ENCODE peak calls at places on chromosomes 16 and 17, in seven cellular contexts. One of them, this sample, is unnamed.

GRCh38 chr16:51624083-51624775 is 473.2 kb upstream of the SALL1 start:
- DNase-seq in GM12865: no peak
- DNase-seq in pancreas: no peak
- DNase-seq in CD4-positive, CD25-positive, alpha-beta regulatory T cell: no peak
- DNase-seq in suprapubic skin: no peak
- DNase-seq in heart right ventricle: no peak
- DNase-seq in body of pancreas: no peak
- DNase-seq in this sample: no peak

GRCh38 chr16:67571464-67571863 is 9.1 kb downstream of the CTCF start:
- DNase-seq in GM12865: no peak
- DNase-seq in pancreas: no peak
- DNase-seq in CD4-positive, CD25-positive, alpha-beta regulatory T cell: no peak
- DNase-seq in suprapubic skin: no peak
- DNase-seq in heart right ventricle: no peak
- DNase-seq in body of pancreas: no peak
- DNase-seq in this sample: no peak

GRCh38 chr17:82457071-82457789 is 1.3 kb upstream of the NARF start:
- DNase-seq in GM12865: no peak
- DNase-seq in pancreas: peak
- DNase-seq in CD4-positive, CD25-positive, alpha-beta regulatory T cell: no peak
- DNase-seq in suprapubic skin: no peak
- DNase-seq in heart right ventricle: no peak
- DNase-seq in body of pancreas: peak
- DNase-seq in this sample: peak

GRCh38 chr16:77277571-77277970 is 78.4 kb downstream of the SYCE1L start:
- DNase-seq in GM12865: no peak
- DNase-seq in pancreas: no peak
- DNase-seq in CD4-positive, CD25-positive, alpha-beta regulatory T cell: no peak
- DNase-seq in suprapubic skin: no peak
- DNase-seq in heart right ventricle: no peak
- DNase-seq in body of pancreas: no peak
- DNase-seq in this sample: no peak

GRCh38 chr16:56950881-56951771 is 10.6 kb upstream of the CETP start:
- DNase-seq in GM12865: peak
- DNase-seq in pancreas: peak
- DNase-seq in CD4-positive, CD25-positive, alpha-beta regulatory T cell: peak
- DNase-seq in suprapubic skin: no peak
- DNase-seq in heart right ventricle: peak
- DNase-seq in body of pancreas: peak
- DNase-seq in this sample: peak

GRCh38 chr17:62045517-62045916 is 19.6 kb downstream of the MED13 start:
- DNase-seq in GM12865: no peak
- DNase-seq in pancreas: no peak
- DNase-seq in CD4-positive, CD25-positive, alpha-beta regulatory T cell: no peak
- DNase-seq in suprapubic skin: no peak
- DNase-seq in heart right ventricle: no peak
- DNase-seq in body of pancreas: no peak
- DNase-seq in this sample: no peak

GRCh38 chr17:61809816-61810392 is 53.4 kb downstream of the BRIP1 start:
- DNase-seq in GM12865: no peak
- DNase-seq in pancreas: no peak
- DNase-seq in CD4-positive, CD25-positive, alpha-beta regulatory T cell: no peak
- DNase-seq in suprapubic skin: no peak
- DNase-seq in heart right ventricle: no peak
- DNase-seq in body of pancreas: no peak
- DNase-seq in this sample: no peak

GRCh38 chr17:48037036-48037881 is at the start of gene COPZ2:
- DNase-seq in GM12865: peak
- DNase-seq in pancreas: peak
- DNase-seq in CD4-positive, CD25-positive, alpha-beta regulatory T cell: peak
- DNase-seq in suprapubic skin: peak
- DNase-seq in heart right ventricle: peak
- DNase-seq in body of pancreas: peak
- DNase-seq in this sample: peak

GRCh38 chr17:53619025-53619424 is 203.7 kb upstream of the KIF2B start:
- DNase-seq in GM12865: no peak
- DNase-seq in pancreas: no peak
- DNase-seq in CD4-positive, CD25-positive, alpha-beta regulatory T cell: no peak
- DNase-seq in suprapubic skin: no peak
- DNase-seq in heart right ventricle: no peak
- DNase-seq in body of pancreas: no peak
- DNase-seq in this sample: no peak

GRCh38 chr17:79607941-79608728 is 2.7 kb downstream of the RBFOX3 start:
- DNase-seq in GM12865: no peak
- DNase-seq in pancreas: no peak
- DNase-seq in CD4-positive, CD25-positive, alpha-beta regulatory T cell: no peak
- DNase-seq in suprapubic skin: no peak
- DNase-seq in heart right ventricle: peak
- DNase-seq in body of pancreas: no peak
- DNase-seq in this sample: no peak

GRCh38 chr17:17028059-17028877 is 14.0 kb upstream of the MPRIP start:
- DNase-seq in GM12865: no peak
- DNase-seq in pancreas: peak
- DNase-seq in CD4-positive, CD25-positive, alpha-beta regulatory T cell: no peak
- DNase-seq in suprapubic skin: peak
- DNase-seq in heart right ventricle: peak
- DNase-seq in body of pancreas: peak
- DNase-seq in this sample: no peak

GRCh38 chr17:21043296-21044232 is 753 bp upstream of the USP22 start:
- DNase-seq in GM12865: peak
- DNase-seq in pancreas: peak
- DNase-seq in CD4-positive, CD25-positive, alpha-beta regulatory T cell: peak
- DNase-seq in suprapubic skin: peak
- DNase-seq in heart right ventricle: peak
- DNase-seq in body of pancreas: peak
- DNase-seq in this sample: peak

GRCh38 chr16:79261461-79261860 is 339.1 kb downstream of the MAF start:
- DNase-seq in GM12865: peak
- DNase-seq in pancreas: no peak
- DNase-seq in CD4-positive, CD25-positive, alpha-beta regulatory T cell: no peak
- DNase-seq in suprapubic skin: no peak
- DNase-seq in heart right ventricle: peak
- DNase-seq in body of pancreas: peak
- DNase-seq in this sample: peak

GRCh38 chr17:65279456-65279855 is 142.3 kb downstream of the RGS9 start:
- DNase-seq in GM12865: no peak
- DNase-seq in pancreas: no peak
- DNase-seq in CD4-positive, CD25-positive, alpha-beta regulatory T cell: no peak
- DNase-seq in suprapubic skin: no peak
- DNase-seq in heart right ventricle: no peak
- DNase-seq in body of pancreas: no peak
- DNase-seq in this sample: no peak

GRCh38 chr16:10206865-10207264 is 24.6 kb upstream of the GRIN2A start:
- DNase-seq in GM12865: no peak
- DNase-seq in pancreas: no peak
- DNase-seq in CD4-positive, CD25-positive, alpha-beta regulatory T cell: no peak
- DNase-seq in suprapubic skin: no peak
- DNase-seq in heart right ventricle: no peak
- DNase-seq in body of pancreas: no peak
- DNase-seq in this sample: no peak

GRCh38 chr17:13107726-13108235 is 90.0 kb upstream of the ELAC2 start:
- DNase-seq in GM12865: no peak
- DNase-seq in pancreas: no peak
- DNase-seq in CD4-positive, CD25-positive, alpha-beta regulatory T cell: no peak
- DNase-seq in suprapubic skin: no peak
- DNase-seq in heart right ventricle: no peak
- DNase-seq in body of pancreas: no peak
- DNase-seq in this sample: peak

GRCh38 chr17:13106171-13106570 is 88.3 kb upstream of the ELAC2 start:
- DNase-seq in GM12865: no peak
- DNase-seq in pancreas: no peak
- DNase-seq in CD4-positive, CD25-positive, alpha-beta regulatory T cell: no peak
- DNase-seq in suprapubic skin: no peak
- DNase-seq in heart right ventricle: no peak
- DNase-seq in body of pancreas: no peak
- DNase-seq in this sample: peak

GRCh38 chr17:13099906-13100305 is 82.1 kb upstream of the ELAC2 start:
- DNase-seq in GM12865: no peak
- DNase-seq in pancreas: no peak
- DNase-seq in CD4-positive, CD25-positive, alpha-beta regulatory T cell: no peak
- DNase-seq in suprapubic skin: no peak
- DNase-seq in heart right ventricle: no peak
- DNase-seq in body of pancreas: no peak
- DNase-seq in this sample: no peak

GRCh38 chr17:13102477-13102876 is 84.7 kb upstream of the ELAC2 start:
- DNase-seq in GM12865: no peak
- DNase-seq in pancreas: no peak
- DNase-seq in CD4-positive, CD25-positive, alpha-beta regulatory T cell: no peak
- DNase-seq in suprapubic skin: no peak
- DNase-seq in heart right ventricle: no peak
- DNase-seq in body of pancreas: no peak
- DNase-seq in this sample: peak

GRCh38 chr17:13104576-13104975 is 86.7 kb upstream of the ELAC2 start:
- DNase-seq in GM12865: no peak
- DNase-seq in pancreas: no peak
- DNase-seq in CD4-positive, CD25-positive, alpha-beta regulatory T cell: no peak
- DNase-seq in suprapubic skin: no peak
- DNase-seq in heart right ventricle: no peak
- DNase-seq in body of pancreas: no peak
- DNase-seq in this sample: no peak
- H3K4me3 ChIP-seq in GM12865: no peak
- H3K4me3 ChIP-seq in pancreas: no peak
- H3K4me3 ChIP-seq in CD4-positive, CD25-positive, alpha-beta regulatory T cell: no peak
- H3K4me3 ChIP-seq in suprapubic skin: no peak
- H3K4me3 ChIP-seq in heart right ventricle: no peak
- H3K4me3 ChIP-seq in body of pancreas: no peak
- H3K4me3 ChIP-seq in this sample: no peak

GRCh38 chr17:38572292-38572664 is 33.5 kb downstream of the SRCIN1 start:
- DNase-seq in GM12865: no peak
- DNase-seq in pancreas: no peak
- DNase-seq in CD4-positive, CD25-positive, alpha-beta regulatory T cell: no peak
- DNase-seq in suprapubic skin: no peak
- DNase-seq in heart right ventricle: no peak
- DNase-seq in body of pancreas: no peak
- DNase-seq in this sample: no peak
- H3K4me3 ChIP-seq in GM12865: no peak
- H3K4me3 ChIP-seq in pancreas: no peak
- H3K4me3 ChIP-seq in CD4-positive, CD25-positive, alpha-beta regulatory T cell: no peak
- H3K4me3 ChIP-seq in suprapubic skin: peak
- H3K4me3 ChIP-seq in heart right ventricle: no peak
- H3K4me3 ChIP-seq in body of pancreas: no peak
- H3K4me3 ChIP-seq in this sample: no peak

GRCh38 chr17:50209472-50210248 is 8.2 kb upstream of the COL1A1 start:
- DNase-seq in GM12865: no peak
- DNase-seq in pancreas: peak
- DNase-seq in CD4-positive, CD25-positive, alpha-beta regulatory T cell: no peak
- DNase-seq in suprapubic skin: peak
- DNase-seq in heart right ventricle: peak
- DNase-seq in body of pancreas: peak
- DNase-seq in this sample: no peak

GRCh38 chr17:50213026-50214015 is 11.9 kb upstream of the COL1A1 start:
- DNase-seq in GM12865: peak
- DNase-seq in pancreas: no peak
- DNase-seq in CD4-positive, CD25-positive, alpha-beta regulatory T cell: no peak
- DNase-seq in suprapubic skin: no peak
- DNase-seq in heart right ventricle: no peak
- DNase-seq in body of pancreas: no peak
- DNase-seq in this sample: no peak

GRCh38 chr17:50212121-50212843 is 10.9 kb upstream of the COL1A1 start:
- DNase-seq in GM12865: no peak
- DNase-seq in pancreas: no peak
- DNase-seq in CD4-positive, CD25-positive, alpha-beta regulatory T cell: no peak
- DNase-seq in suprapubic skin: peak
- DNase-seq in heart right ventricle: no peak
- DNase-seq in body of pancreas: no peak
- DNase-seq in this sample: no peak

GRCh38 chr17:50210249-50211225 is 9.1 kb upstream of the COL1A1 start:
- DNase-seq in GM12865: no peak
- DNase-seq in pancreas: no peak
- DNase-seq in CD4-positive, CD25-positive, alpha-beta regulatory T cell: no peak
- DNase-seq in suprapubic skin: peak
- DNase-seq in heart right ventricle: peak
- DNase-seq in body of pancreas: no peak
- DNase-seq in this sample: no peak

GRCh38 chr17:50211249-50212120 is 10.1 kb upstream of the COL1A1 start:
- DNase-seq in GM12865: no peak
- DNase-seq in pancreas: no peak
- DNase-seq in CD4-positive, CD25-positive, alpha-beta regulatory T cell: no peak
- DNase-seq in suprapubic skin: peak
- DNase-seq in heart right ventricle: no peak
- DNase-seq in body of pancreas: no peak
- DNase-seq in this sample: no peak
- H3K4me3 ChIP-seq in GM12865: no peak
- H3K4me3 ChIP-seq in pancreas: no peak
- H3K4me3 ChIP-seq in CD4-positive, CD25-positive, alpha-beta regulatory T cell: no peak
- H3K4me3 ChIP-seq in suprapubic skin: no peak
- H3K4me3 ChIP-seq in heart right ventricle: no peak
- H3K4me3 ChIP-seq in body of pancreas: no peak
- H3K4me3 ChIP-seq in this sample: no peak

GRCh38 chr16:2212362-2213324 is 2.0 kb upstream of the BRICD5 start:
- DNase-seq in GM12865: no peak
- DNase-seq in pancreas: peak
- DNase-seq in CD4-positive, CD25-positive, alpha-beta regulatory T cell: no peak
- DNase-seq in suprapubic skin: no peak
- DNase-seq in heart right ventricle: peak
- DNase-seq in body of pancreas: peak
- DNase-seq in this sample: peak
- H3K4me3 ChIP-seq in GM12865: peak
- H3K4me3 ChIP-seq in pancreas: no peak
- H3K4me3 ChIP-seq in CD4-positive, CD25-positive, alpha-beta regulatory T cell: no peak
- H3K4me3 ChIP-seq in suprapubic skin: peak
- H3K4me3 ChIP-seq in heart right ventricle: no peak
- H3K4me3 ChIP-seq in body of pancreas: no peak
- H3K4me3 ChIP-seq in this sample: peak

DNA sequence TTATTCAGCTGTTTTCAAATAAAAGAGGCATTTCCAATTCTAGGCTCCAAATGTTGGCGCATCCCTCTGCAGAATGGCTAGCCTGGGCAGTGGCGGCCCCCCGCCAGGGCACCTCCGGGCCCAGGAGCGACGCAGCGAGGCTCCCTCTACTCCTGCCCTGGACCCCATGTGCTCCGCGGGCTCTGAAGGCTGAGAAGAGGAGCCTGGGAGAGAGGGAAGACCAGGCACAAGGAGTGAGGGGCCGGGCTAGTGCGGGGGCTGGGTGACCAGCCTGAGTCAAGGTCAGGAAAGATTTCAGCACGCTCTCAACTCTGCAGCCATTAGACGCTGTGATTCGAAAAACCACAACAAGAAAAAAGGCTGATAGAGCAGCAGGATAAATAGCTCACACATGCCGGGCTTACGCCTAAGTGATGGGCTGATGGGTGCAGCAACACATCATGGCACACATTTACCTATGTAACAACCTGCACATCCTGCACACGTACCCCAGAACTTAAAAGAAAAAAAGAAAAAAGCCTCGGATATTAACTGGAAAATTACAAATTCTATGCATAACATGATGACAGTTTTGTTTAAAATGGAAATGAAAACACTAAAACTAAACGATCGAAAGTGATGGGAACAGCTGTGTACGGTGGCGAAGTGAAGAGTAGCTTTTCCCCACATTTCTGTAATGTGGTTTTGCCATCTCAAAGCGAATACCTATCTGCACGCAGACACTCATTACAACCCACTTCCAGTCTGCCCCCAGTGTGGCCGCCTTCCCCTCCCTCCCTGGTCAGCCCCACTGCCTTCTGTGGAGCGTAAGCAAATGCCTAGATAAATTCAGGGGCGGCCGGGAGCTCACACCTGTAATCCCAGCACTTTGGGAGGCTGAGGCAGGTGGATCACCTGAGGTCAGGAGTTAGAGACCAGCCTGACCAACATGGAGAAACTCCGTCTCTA is 44.4 kb downstream of the MAP1LC3B start:
- DNase-seq in GM12865: no peak
- DNase-seq in pancreas: no peak
- DNase-seq in CD4-positive, CD25-positive, alpha-beta regulatory T cell: no peak
- DNase-seq in suprapubic skin: no peak
- DNase-seq in heart right ventricle: no peak
- DNase-seq in body of pancreas: no peak
- DNase-seq in this sample: no peak
- H3K4me3 ChIP-seq in GM12865: no peak
- H3K4me3 ChIP-seq in pancreas: no peak
- H3K4me3 ChIP-seq in CD4-positive, CD25-positive, alpha-beta regulatory T cell: no peak
- H3K4me3 ChIP-seq in suprapubic skin: no peak
- H3K4me3 ChIP-seq in heart right ventricle: no peak
- H3K4me3 ChIP-seq in body of pancreas: no peak
- H3K4me3 ChIP-seq in this sample: no peak